ENCODE peak calls at places on chromosomes 11 and 22, in five cellular contexts. One of them, this sample, is unnamed. For H3K9me3 and H3K4me1, the result is how much of the 10 kb centered on the place peaks cover.

GRCh38 chr11:2811206-2812091 is 74.1 kb downstream of the CDKN1C start:
- DNase-seq in A549: no peak
- DNase-seq in ovary: peak
- DNase-seq in thoracic aorta: no peak
- DNase-seq in endothelial cell of umbilical vein: no peak
- DNase-seq in this sample: no peak

GRCh38 chr11:125129316-125129990 is 18.0 kb upstream of the TMEM218 start:
- DNase-seq in thoracic aorta: no peak
- DNase-seq in ovary: no peak
- DNase-seq in A549: no peak
- DNase-seq in endothelial cell of umbilical vein: no peak
- DNase-seq in this sample: no peak

GRCh38 chr11:118406599-118407166 is 5.3 kb downstream of the ATP5MG start:
- DNase-seq in ovary: no peak
- DNase-seq in A549: no peak
- DNase-seq in endothelial cell of umbilical vein: no peak
- DNase-seq in thoracic aorta: no peak
- DNase-seq in this sample: no peak

GRCh38 chr11:11667056-11667455 is 45.3 kb upstream of the GALNT18 start:
- DNase-seq in endothelial cell of umbilical vein: no peak
- DNase-seq in ovary: no peak
- DNase-seq in thoracic aorta: no peak
- DNase-seq in A549: no peak
- DNase-seq in this sample: no peak

GRCh38 chr11:5366856-5367255 is 15.5 kb downstream of the OR51B6 start:
- DNase-seq in A549: no peak
- DNase-seq in endothelial cell of umbilical vein: no peak
- DNase-seq in thoracic aorta: no peak
- DNase-seq in ovary: no peak
- DNase-seq in this sample: no peak

GRCh38 chr11:17277024-17277584 is 565 bp downstream of the NUCB2 start:
- DNase-seq in endothelial cell of umbilical vein: peak
- DNase-seq in thoracic aorta: no peak
- DNase-seq in ovary: no peak
- DNase-seq in A549: peak
- DNase-seq in this sample: no peak

GRCh38 chr11:62922653-62923371 is 1.6 kb upstream of the CHRM1 start:
- DNase-seq in endothelial cell of umbilical vein: no peak
- DNase-seq in thoracic aorta: no peak
- DNase-seq in ovary: no peak
- DNase-seq in A549: peak
- DNase-seq in this sample: no peak

GRCh38 chr11:134363592-134363991 is 31.8 kb downstream of the GLB1L2 start:
- DNase-seq in endothelial cell of umbilical vein: no peak
- DNase-seq in ovary: no peak
- DNase-seq in A549: no peak
- DNase-seq in thoracic aorta: no peak
- DNase-seq in this sample: no peak

GRCh38 chr11:119361056-119361787 is 14.7 kb upstream of the MFRP start:
- DNase-seq in ovary: peak
- DNase-seq in A549: peak
- DNase-seq in thoracic aorta: no peak
- DNase-seq in endothelial cell of umbilical vein: no peak
- DNase-seq in this sample: no peak

GRCh38 chr11:45470151-45471001 is 184.2 kb upstream of the SYT13 start:
- DNase-seq in ovary: peak
- DNase-seq in A549: no peak
- DNase-seq in endothelial cell of umbilical vein: no peak
- DNase-seq in thoracic aorta: no peak
- DNase-seq in this sample: peak

GRCh38 chr22:41845380-41846267 is 12.7 kb downstream of the SREBF2 start:
- DNase-seq in A549: no peak
- DNase-seq in ovary: no peak
- DNase-seq in thoracic aorta: no peak
- DNase-seq in endothelial cell of umbilical vein: no peak
- DNase-seq in this sample: no peak

GRCh38 chr11:72085836-72086475 is 5.3 kb downstream of the LRRC51 start:
- DNase-seq in A549: no peak
- DNase-seq in ovary: no peak
- DNase-seq in thoracic aorta: no peak
- DNase-seq in endothelial cell of umbilical vein: no peak
- DNase-seq in this sample: no peak

GRCh38 chr11:46947399-46948077 is 11.0 kb downstream of the CSTPP1 start:
- DNase-seq in ovary: no peak
- DNase-seq in A549: no peak
- DNase-seq in endothelial cell of umbilical vein: no peak
- DNase-seq in thoracic aorta: no peak
- DNase-seq in this sample: no peak

GRCh38 chr22:40638261-40638660 is 1.7 kb upstream of the MRTFA start:
- DNase-seq in ovary: no peak
- DNase-seq in endothelial cell of umbilical vein: no peak
- DNase-seq in A549: no peak
- DNase-seq in thoracic aorta: no peak
- DNase-seq in this sample: no peak

GRCh38 chr11:125170406-125171031 is 6.0 kb downstream of the PKNOX2 start:
- DNase-seq in thoracic aorta: no peak
- DNase-seq in A549: no peak
- DNase-seq in ovary: peak
- DNase-seq in endothelial cell of umbilical vein: peak
- DNase-seq in this sample: peak

GRCh38 chr11:97893612-97894011 is 1127.1 kb upstream of the CNTN5 start:
- DNase-seq in thoracic aorta: no peak
- DNase-seq in endothelial cell of umbilical vein: no peak
- DNase-seq in ovary: no peak
- DNase-seq in A549: no peak
- DNase-seq in this sample: no peak

DNA sequence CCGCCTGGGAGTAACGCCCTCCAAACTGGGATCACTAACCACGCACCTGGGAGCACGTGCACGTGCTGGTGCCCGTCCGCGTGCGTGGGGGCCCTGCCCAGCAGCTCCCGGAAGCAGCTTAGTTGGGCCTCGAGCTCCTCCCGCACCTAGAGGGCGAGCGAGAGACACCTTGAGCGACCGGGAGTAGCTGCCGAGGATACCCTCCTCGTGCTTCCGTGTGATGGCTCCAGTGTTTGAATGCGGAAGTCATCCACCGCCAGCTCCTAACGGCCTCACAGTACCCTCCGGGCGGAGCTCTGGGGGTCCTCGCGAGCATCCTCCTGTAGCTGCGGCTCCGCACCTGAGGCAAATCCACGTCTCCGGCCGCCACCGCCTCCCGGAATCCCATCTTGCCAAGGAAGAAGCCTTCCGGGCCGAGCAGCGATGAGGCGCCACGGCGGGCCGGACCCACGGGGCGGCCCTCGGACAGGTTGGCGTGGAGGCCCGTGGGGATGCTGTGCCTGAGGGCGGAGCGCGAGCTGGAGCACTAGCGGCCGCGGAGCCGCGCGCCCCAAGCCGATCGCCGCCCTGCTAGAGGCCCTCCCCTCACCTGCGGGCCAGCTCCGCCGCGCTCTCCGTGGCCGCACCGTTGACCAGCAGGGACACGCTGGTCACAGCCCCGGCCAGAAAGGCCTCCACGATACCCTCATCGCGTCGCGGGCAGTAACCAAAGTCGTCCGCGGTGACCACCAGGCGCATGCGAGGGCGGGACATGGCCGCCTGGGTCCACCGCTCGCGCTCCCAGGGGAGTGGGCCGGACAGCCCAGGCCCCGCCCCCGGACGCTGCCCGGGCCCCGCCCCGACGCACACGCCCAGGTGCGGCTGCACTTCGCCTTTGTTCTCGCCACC is at the start of gene YDJC:
- DNase-seq in ovary: peak
- DNase-seq in thoracic aorta: peak
- DNase-seq in endothelial cell of umbilical vein: peak
- DNase-seq in A549: peak
- DNase-seq in this sample: peak
- TF ChIP-seq CTCF in ovary: no peak
- TF ChIP-seq CTCF in thoracic aorta: peak
- TF ChIP-seq CTCF in endothelial cell of umbilical vein: peak
- TF ChIP-seq CTCF in A549: peak
- TF ChIP-seq CTCF in this sample: peak

GRCh38 chr11:58801974-58802545 is 42.4 kb downstream of the GLYATL2 start:
- DNase-seq in thoracic aorta: no peak
- DNase-seq in ovary: no peak
- DNase-seq in A549: no peak
- DNase-seq in endothelial cell of umbilical vein: no peak
- DNase-seq in this sample: no peak
- H3K9me3 ChIP-seq in thoracic aorta: under half
- H3K9me3 ChIP-seq in ovary: under half
- H3K9me3 ChIP-seq in A549: under half
- H3K9me3 ChIP-seq in endothelial cell of umbilical vein: under half
- H3K9me3 ChIP-seq in this sample: under half

GRCh38 chr11:85745626-85746025 is 59.6 kb upstream of the CCDC89 start:
- DNase-seq in thoracic aorta: no peak
- DNase-seq in A549: no peak
- DNase-seq in endothelial cell of umbilical vein: no peak
- DNase-seq in ovary: no peak
- DNase-seq in this sample: no peak
- H3K4me1 ChIP-seq in thoracic aorta: under half
- H3K4me1 ChIP-seq in A549: half or more
- H3K4me1 ChIP-seq in endothelial cell of umbilical vein: under half
- H3K4me1 ChIP-seq in ovary: under half
- H3K4me1 ChIP-seq in this sample: under half

DNA sequence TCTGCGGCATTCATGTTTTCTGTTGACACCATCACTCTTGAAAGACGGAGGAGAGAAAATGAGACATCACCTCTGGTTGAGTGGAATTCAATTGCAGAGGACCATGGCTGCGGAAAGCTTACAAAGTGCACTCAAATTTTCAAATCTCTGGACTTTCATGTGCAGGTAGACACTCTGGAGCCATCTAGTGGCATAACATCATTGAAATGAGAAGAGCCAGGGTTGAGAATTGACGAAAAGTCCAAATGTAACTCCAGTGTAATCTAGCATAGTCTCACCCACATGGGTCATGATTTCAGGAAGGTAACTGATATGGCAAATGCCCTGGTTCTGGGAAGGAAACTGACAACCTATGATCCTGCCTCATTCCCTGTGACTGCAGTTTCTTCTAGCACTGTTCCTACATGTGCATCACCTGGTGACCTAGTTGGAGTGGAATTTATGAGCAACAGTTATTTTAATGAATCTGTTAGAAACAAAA is 687.8 kb downstream of the KCNA4 start:
- DNase-seq in A549: peak
- DNase-seq in endothelial cell of umbilical vein: peak
- DNase-seq in thoracic aorta: no peak
- DNase-seq in ovary: no peak
- DNase-seq in this sample: no peak
- TF ChIP-seq CTCF in A549: peak
- TF ChIP-seq CTCF in endothelial cell of umbilical vein: peak
- TF ChIP-seq CTCF in thoracic aorta: peak
- TF ChIP-seq CTCF in ovary: no peak
- TF ChIP-seq CTCF in this sample: no peak

GRCh38 chr22:23550049-23550650 is 29.9 kb downstream of the IGLL1 start:
- DNase-seq in thoracic aorta: no peak
- DNase-seq in endothelial cell of umbilical vein: no peak
- DNase-seq in ovary: no peak
- DNase-seq in A549: no peak
- DNase-seq in this sample: no peak
- H3K9me3 ChIP-seq in thoracic aorta: under half
- H3K9me3 ChIP-seq in endothelial cell of umbilical vein: under half
- H3K9me3 ChIP-seq in ovary: under half
- H3K9me3 ChIP-seq in A549: under half
- H3K9me3 ChIP-seq in this sample: under half

GRCh38 chr11:128714121-128714520 is 20.2 kb downstream of the FLI1 start:
- DNase-seq in A549: no peak
- DNase-seq in ovary: no peak
- DNase-seq in thoracic aorta: no peak
- DNase-seq in endothelial cell of umbilical vein: no peak
- DNase-seq in this sample: no peak
- H3K4me1 ChIP-seq in A549: under half
- H3K4me1 ChIP-seq in ovary: under half
- H3K4me1 ChIP-seq in thoracic aorta: under half
- H3K4me1 ChIP-seq in endothelial cell of umbilical vein: half or more
- H3K4me1 ChIP-seq in this sample: under half

GRCh38 chr11:36306888-36307287 is 10.8 kb downstream of the PRR5L start:
- DNase-seq in ovary: no peak
- DNase-seq in A549: no peak
- DNase-seq in thoracic aorta: no peak
- DNase-seq in endothelial cell of umbilical vein: no peak
- DNase-seq in this sample: no peak
- TF ChIP-seq CTCF in ovary: peak
- TF ChIP-seq CTCF in A549: peak
- TF ChIP-seq CTCF in thoracic aorta: no peak
- TF ChIP-seq CTCF in endothelial cell of umbilical vein: peak
- TF ChIP-seq CTCF in this sample: peak

GRCh38 chr22:10780281-10780680 is 4747.7 kb upstream of the OR11H1 start:
- DNase-seq in ovary: no peak
- DNase-seq in endothelial cell of umbilical vein: no peak
- DNase-seq in A549: no peak
- DNase-seq in thoracic aorta: no peak
- DNase-seq in this sample: no peak

GRCh38 chr22:10781571-10782403 is 4746.2 kb upstream of the OR11H1 start:
- DNase-seq in A549: no peak
- DNase-seq in thoracic aorta: no peak
- DNase-seq in endothelial cell of umbilical vein: no peak
- DNase-seq in ovary: no peak
- DNase-seq in this sample: no peak

GRCh38 chr22:10778296-10778814 is 4749.6 kb upstream of the OR11H1 start:
- DNase-seq in endothelial cell of umbilical vein: no peak
- DNase-seq in A549: no peak
- DNase-seq in thoracic aorta: no peak
- DNase-seq in ovary: no peak
- DNase-seq in this sample: no peak
- H3K9me3 ChIP-seq in endothelial cell of umbilical vein: under half
- H3K9me3 ChIP-seq in A549: under half
- H3K9me3 ChIP-seq in thoracic aorta: under half
- H3K9me3 ChIP-seq in ovary: under half
- H3K9me3 ChIP-seq in this sample: under half

This sample was measured in tibial nerve.